ENCODE peak calls at places on chromosomes 1 and 21, in six cellular contexts. R is GM12878, E is A549, U is upper lobe of left lung, V is HepG2, Z is K562. B is an unnamed sample.

GRCh38 chr1:245599413-245600174 is 444.8 kb downstream of the KIF26B start:
- ATAC-seq in R (peak; percentile 55), E (no peak), U (peak; percentile 68), V (no peak), Z (peak; percentile 68), B (peak; percentile 88)

GRCh38 chr1:27402349-27402754 is 9.9 kb downstream of the GPR3 start:
- ATAC-seq in R (peak; percentile 31), E (peak; percentile 43), U (peak; percentile 78), V (peak; percentile 38), Z (peak; percentile 44), B (peak; percentile 67)

GRCh38 chr1:46623733-46624695 is 7.4 kb upstream of the MOB3C start:
- ATAC-seq in R (no peak), E (no peak), U (no peak), V (no peak), Z (peak; percentile 23), B (no peak)

GRCh38 chr1:116751626-116752025 is 2.6 kb upstream of the CD2 start:
- ATAC-seq in R (no peak), E (no peak), U (no peak), V (no peak), Z (peak; percentile 43), B (no peak)

GRCh38 chr1:231807498-231807897 is 180.9 kb downstream of the DISC1 start:
- ATAC-seq in R (no peak), E (no peak), U (no peak), V (no peak), Z (no peak), B (no peak)

GRCh38 chr1:15656464-15656863 is 27.7 kb upstream of the PLEKHM2 start:
- ATAC-seq in R (no peak), E (no peak), U (no peak), V (no peak), Z (no peak), B (no peak)

GRCh38 chr1:39213511-39214002 is 9.1 kb downstream of the MACF1 start:
- ATAC-seq in R (no peak), E (no peak), U (no peak), V (no peak), Z (no peak), B (no peak)

GRCh38 chr1:237011432-237011831 is 7.2 kb upstream of the MT1HL1 start:
- ATAC-seq in R (no peak), E (no peak), U (no peak), V (no peak), Z (no peak), B (no peak)

GRCh38 chr1:197486948-197487347 is 218.9 kb downstream of the CRB1 start:
- ATAC-seq in R (no peak), E (no peak), U (peak; percentile 46), V (peak; percentile 40), Z (peak; percentile 42), B (no peak)

GRCh38 chr1:244369256-244370057 is 82.3 kb downstream of the ADSS2 start:
- ATAC-seq in R (no peak), E (no peak), U (no peak), V (no peak), Z (no peak), B (no peak)

GRCh38 chr1:17908945-17909344 is 153.8 kb downstream of the ACTL8 start:
- ATAC-seq in R (no peak), E (no peak), U (no peak), V (no peak), Z (no peak), B (no peak)

GRCh38 chr1:173149887-173150286 is 57.2 kb downstream of the TNFSF4 start:
- ATAC-seq in R (no peak), E (peak; percentile 56), U (peak; percentile 30), V (no peak), Z (peak; percentile 56), B (peak; percentile 92)

GRCh38 chr1:52511851-52512615 is 40.9 kb downstream of the TUT4 start:
- ATAC-seq in R (peak; percentile 31), E (no peak), U (no peak), V (no peak), Z (peak; percentile 21), B (no peak)

GRCh38 chr21:43924421-43925095 is 59.5 kb downstream of the AGPAT3 start:
- ATAC-seq in R (no peak), E (no peak), U (no peak), V (no peak), Z (no peak), B (no peak)

GRCh38 chr21:26587621-26588260 is 14.7 kb upstream of the CYYR1 start:
- ATAC-seq in R (no peak), E (peak; percentile 80), U (no peak), V (no peak), Z (no peak), B (peak; percentile 62)

GRCh38 chr1:204677864-204678263 is 7.7 kb downstream of the LRRN2 start:
- ATAC-seq in R (no peak), E (no peak), U (no peak), V (no peak), Z (no peak), B (no peak)

GRCh38 chr1:180168786-180169640 is 14.3 kb downstream of the QSOX1 start:
- ATAC-seq in R (peak; percentile 96), E (peak; percentile 83), U (peak; percentile 76), V (peak; percentile 94), Z (peak; percentile 93), B (no peak)

GRCh38 chr1:191929383-191929782 is 228.9 kb upstream of the RGS18 start:
- ATAC-seq in R (no peak), E (no peak), U (no peak), V (no peak), Z (no peak), B (no peak)

GRCh38 chr1:193568451-193568985 is 382.1 kb upstream of the B3GALT2 start:
- ATAC-seq in R (no peak), E (no peak), U (no peak), V (no peak), Z (no peak), B (no peak)

GRCh38 chr1:175434268-175434860 is 241.8 kb upstream of the KIAA0040 start:
- ATAC-seq in R (peak; percentile 46), E (no peak), U (no peak), V (no peak), Z (peak; percentile 97), B (no peak)

GRCh38 chr21:34305605-34306235 is 58.1 kb upstream of the KCNE2 start:
- ATAC-seq in R (no peak), E (no peak), U (no peak), V (no peak), Z (no peak), B (no peak)

GRCh38 chr21:34302496-34302895 is 61.3 kb upstream of the KCNE2 start:
- ATAC-seq in R (no peak), E (no peak), U (no peak), V (no peak), Z (no peak), B (no peak)

GRCh38 chr21:34307991-34308532 is 55.7 kb upstream of the KCNE2 start:
- ATAC-seq in R (no peak), E (no peak), U (no peak), V (no peak), Z (no peak), B (no peak)

GRCh38 chr21:34311561-34312330 is 52.1 kb upstream of the KCNE2 start:
- ATAC-seq in R (no peak), E (no peak), U (no peak), V (no peak), Z (no peak), B (no peak)

DNA sequence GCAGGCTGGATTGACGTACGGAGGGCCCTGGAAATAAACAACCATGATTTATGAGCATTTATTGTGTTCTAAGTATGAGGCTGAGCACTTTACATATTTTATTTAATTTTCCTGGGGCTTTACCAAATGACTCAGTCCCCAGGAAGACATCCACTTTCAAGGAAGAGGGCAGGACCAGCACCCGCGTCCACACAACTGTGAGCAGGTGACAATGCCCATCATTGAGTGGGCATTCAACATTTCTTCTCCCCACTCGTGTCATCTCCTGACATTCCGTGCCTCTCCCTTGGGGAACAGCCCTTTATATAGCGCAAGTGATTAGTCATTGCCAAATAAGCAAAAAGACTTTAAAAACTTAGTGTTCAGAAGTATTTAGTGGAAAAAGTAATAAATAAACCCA is 57.6 kb upstream of the KCNE2 start:
- ATAC-seq in R (no peak), E (no peak), U (no peak), V (no peak), Z (no peak), B (no peak)
- H3K4me3 ChIP-seq in R (no peak overlapping the region), E (no peak overlapping the region), U (no peak overlapping the region), V (no peak overlapping the region), Z (no peak overlapping the region), B (no peak overlapping the region)

GRCh38 chr1:59013276-59013927 is 229.6 kb upstream of the JUN start:
- ATAC-seq in R (peak; percentile 84), E (no peak), U (no peak), V (no peak), Z (peak; percentile 38), B (peak; percentile 72)
- TF ChIP-seq EP300 in R (no peak), E (no peak), U (no peak), V (no peak), Z (no peak), B (no peak)

DNA sequence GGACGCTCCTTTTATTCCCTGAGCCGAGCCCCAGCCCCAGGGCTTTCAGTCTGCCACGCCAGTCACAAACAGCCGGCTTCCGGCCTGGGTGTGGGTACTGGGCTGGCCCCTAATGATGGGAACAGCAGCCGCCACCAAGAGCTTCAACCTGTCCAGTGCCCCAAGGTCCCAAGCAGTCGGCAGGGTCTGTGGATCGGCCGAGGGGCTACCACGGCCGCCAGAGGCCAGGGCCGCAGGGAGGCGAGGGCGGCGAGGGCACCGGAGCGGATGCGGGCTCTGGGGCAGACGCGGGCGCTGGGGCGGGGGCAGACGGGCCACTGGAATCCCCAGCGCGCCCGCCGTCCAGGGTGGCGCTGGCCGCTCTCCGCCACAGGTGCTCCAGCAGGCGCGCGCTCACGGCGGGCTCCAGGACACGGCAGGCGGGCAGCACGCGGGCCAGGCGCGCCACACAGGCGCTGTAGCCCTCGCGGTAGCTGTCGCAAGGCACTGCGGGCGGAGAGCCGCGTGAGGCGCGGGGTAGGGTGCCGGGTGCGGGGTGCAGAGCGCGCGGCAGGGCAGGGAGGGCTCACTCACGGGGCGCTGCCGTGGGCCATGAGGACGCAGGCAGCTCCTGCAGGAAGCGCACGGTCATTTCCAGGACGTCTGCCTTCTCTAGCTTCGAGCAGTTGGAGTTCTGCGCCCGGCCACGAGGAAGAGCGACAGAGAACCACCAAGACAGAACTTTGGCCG is 887 bp downstream of the HES2 start:
- ATAC-seq in R (no peak), E (no peak), U (no peak), V (no peak), Z (no peak), B (no peak)
- H3K4me3 ChIP-seq in R (no peak overlapping the region), E (peak overlapping the region; percentile 52), U (peak overlapping the region; percentile 54), V (no peak overlapping the region), Z (no peak overlapping the region), B (no peak overlapping the region)

DNA sequence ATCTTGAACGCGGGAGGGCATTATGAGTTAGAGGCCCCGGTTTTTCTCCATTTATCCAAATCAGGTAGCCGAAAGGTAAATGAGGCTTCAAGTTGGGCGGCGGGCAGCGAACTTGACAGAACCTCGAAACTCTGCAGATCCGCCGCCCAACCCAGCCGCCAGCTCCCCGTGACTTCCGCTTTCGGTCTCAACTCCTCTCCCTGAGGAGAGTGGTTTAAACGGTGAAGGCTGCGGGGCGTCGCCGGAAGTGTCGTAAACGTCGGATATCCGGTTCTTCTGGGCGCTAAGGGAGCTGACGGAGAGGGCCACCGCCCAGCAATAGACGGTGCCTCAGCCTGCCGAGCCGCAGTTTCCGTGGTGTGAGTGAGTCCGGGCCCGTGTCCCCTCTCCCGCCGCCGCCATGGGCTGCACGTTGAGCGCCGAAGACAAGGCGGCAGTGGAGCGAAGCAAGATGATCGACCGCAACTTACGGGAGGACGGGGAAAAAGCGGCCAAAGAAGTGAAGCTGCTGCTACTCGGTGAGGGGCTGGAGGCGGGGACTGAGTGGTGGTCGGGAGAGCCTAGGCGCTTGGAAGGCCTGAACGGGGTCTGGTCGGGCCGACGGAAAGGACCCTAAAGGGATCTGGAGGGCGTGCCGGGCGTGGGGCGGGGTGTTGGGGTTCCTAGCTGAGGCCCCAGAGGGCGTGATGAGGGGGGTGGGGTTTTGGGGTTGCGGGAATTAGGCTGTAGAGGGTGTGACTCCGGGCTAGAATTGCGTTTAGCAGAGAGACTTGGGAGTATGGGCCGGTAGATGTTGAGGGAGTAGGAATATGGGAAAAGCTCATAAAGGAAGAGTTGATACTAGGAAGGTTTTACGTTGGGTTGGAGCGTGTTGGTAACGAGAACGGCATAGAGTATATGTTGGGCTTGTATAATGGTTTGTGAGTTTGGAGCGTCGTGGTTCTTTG is at the start of gene GNAI3:
- ATAC-seq in R (peak; percentile 95), E (peak; percentile 99), U (peak; percentile 99), V (peak; percentile 98), Z (peak; percentile 96), B (peak; percentile 98)
- TF ChIP-seq EP300 in R (peak; percentile 61), E (no peak), U (peak; percentile 86), V (peak; percentile 30), Z (no peak), B (no peak)